ENCODE peak calls at places on chromosomes 1 and 21, in six cellular contexts. D is tibial artery; Y is suprapubic skin; W is neural progenitor cell; J is esophagus squamous epithelium; O is CD8-positive, alpha-beta T cell. F is an unnamed sample. For H3K9me3, the result is how much of the 10 kb centered on the place peaks cover.

GRCh38 chr1:174682419-174683008 is 234.8 kb downstream of the GPR52 start:
- DNase-seq in D (no peak), Y (no peak), W (no peak), J (no peak), O (no peak), F (no peak)

GRCh38 chr1:19799877-19800804 is at the start of gene TMCO4:
- DNase-seq in D (peak), Y (peak), W (peak), J (peak), O (peak), F (peak)

GRCh38 chr1:82597620-82598019 is 796.9 kb downstream of the ADGRL2 start:
- DNase-seq in D (no peak), Y (no peak), W (no peak), J (no peak), O (no peak), F (no peak)

GRCh38 chr1:21027805-21028204 is 148.9 kb downstream of the EIF4G3 start:
- DNase-seq in D (no peak), Y (no peak), W (no peak), J (no peak), O (no peak), F (no peak)

GRCh38 chr1:229244091-229244490 is 26.8 kb upstream of the RAB4A start:
- DNase-seq in D (no peak), Y (no peak), W (no peak), J (no peak), O (no peak), F (no peak)

GRCh38 chr1:61142726-61143500 is 60.6 kb downstream of the NFIA start:
- DNase-seq in D (no peak), Y (no peak), W (no peak), J (no peak), O (no peak), F (no peak)

GRCh38 chr1:82125866-82126265 is 325.1 kb downstream of the ADGRL2 start:
- DNase-seq in D (no peak), Y (no peak), W (no peak), J (no peak), O (no peak), F (no peak)

GRCh38 chr1:223748405-223748772 is 36.0 kb downstream of the CAPN2 start:
- DNase-seq in D (no peak), Y (no peak), W (no peak), J (no peak), O (no peak), F (peak)

GRCh38 chr1:25695066-25695990 is 78.7 kb downstream of the MAN1C1 start:
- DNase-seq in D (peak), Y (peak), W (peak), J (no peak), O (no peak), F (peak)

GRCh38 chr1:26358411-26359384 is 4.8 kb upstream of the CRYBG2 start:
- DNase-seq in D (no peak), Y (no peak), W (no peak), J (no peak), O (peak), F (no peak)

GRCh38 chr21:39696620-39697019 is 48.4 kb upstream of the IGSF5 start:
- DNase-seq in D (no peak), Y (no peak), W (peak), J (no peak), O (no peak), F (no peak)

GRCh38 chr1:34781071-34781843 is at the start of gene GJB3:
- DNase-seq in D (peak), Y (peak), W (peak), J (no peak), O (no peak), F (no peak)

GRCh38 chr1:24793762-24794161 is 48.5 kb downstream of the CLIC4 start:
- DNase-seq in D (no peak), Y (no peak), W (no peak), J (no peak), O (no peak), F (no peak)

GRCh38 chr1:230236301-230236700 is 169.3 kb downstream of the GALNT2 start:
- DNase-seq in D (no peak), Y (no peak), W (no peak), J (no peak), O (no peak), F (no peak)

GRCh38 chr1:201327687-201328240 is 44.5 kb downstream of the PKP1 start:
- DNase-seq in D (no peak), Y (peak), W (no peak), J (no peak), O (no peak), F (no peak)

GRCh38 chr1:32883338-32883737 is 3.0 kb upstream of the HPCA start:
- DNase-seq in D (no peak), Y (no peak), W (no peak), J (no peak), O (no peak), F (no peak)

GRCh38 chr21:20443558-20444155 is 554.6 kb upstream of the NCAM2 start:
- DNase-seq in D (no peak), Y (no peak), W (peak), J (no peak), O (no peak), F (no peak)

GRCh38 chr1:222455188-222455879 is 92.6 kb downstream of the HHIPL2 start:
- DNase-seq in D (peak), Y (peak), W (peak), J (peak), O (peak), F (peak)

GRCh38 chr1:9877962-9878361 is 32.1 kb downstream of the CTNNBIP1 start:
- DNase-seq in D (no peak), Y (no peak), W (no peak), J (no peak), O (no peak), F (no peak)

GRCh38 chr1:75276385-75276784 is 142.2 kb downstream of the LHX8 start:
- DNase-seq in D (no peak), Y (no peak), W (no peak), J (no peak), O (no peak), F (no peak)

GRCh38 chr1:187655163-187655562 is 826.4 kb downstream of the PLA2G4A start:
- DNase-seq in D (no peak), Y (no peak), W (no peak), J (no peak), O (no peak), F (no peak)

GRCh38 chr1:86779308-86780191 is 75.2 kb downstream of the SH3GLB1 start:
- DNase-seq in D (no peak), Y (no peak), W (no peak), J (no peak), O (no peak), F (no peak)

GRCh38 chr1:24803220-24803619 is 58.0 kb downstream of the CLIC4 start:
- DNase-seq in D (no peak), Y (no peak), W (no peak), J (no peak), O (no peak), F (no peak)

GRCh38 chr1:236035681-236036101 is 29.2 kb downstream of the NID1 start:
- DNase-seq in D (no peak), Y (no peak), W (no peak), J (no peak), O (no peak), F (no peak)

DNA sequence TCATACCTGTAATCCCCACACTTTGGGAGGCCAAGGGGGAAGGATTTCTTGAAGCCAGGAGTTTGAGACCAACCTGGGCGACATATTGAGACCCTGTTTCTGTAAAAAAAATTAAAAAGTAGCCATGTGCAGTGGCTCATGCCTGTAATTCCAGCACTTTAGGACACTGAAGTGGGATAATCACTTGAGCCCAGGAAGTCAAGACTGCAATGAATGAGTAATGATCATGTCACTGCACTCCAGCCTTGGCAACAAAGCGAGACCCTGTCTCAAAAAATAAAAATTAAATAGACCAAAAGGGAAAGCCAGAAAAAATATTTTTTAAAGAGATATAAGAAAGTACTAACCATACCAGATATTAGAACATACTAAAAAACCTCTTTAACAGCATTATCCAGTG is 44.7 kb upstream of the LYPLAL1 start:
- DNase-seq in D (no peak), Y (no peak), W (no peak), J (no peak), O (no peak), F (no peak)
- TF ChIP-seq CTCF in D (no peak), Y (no peak), W (no peak), J (no peak), O (no peak), F (no peak)

GRCh38 chr1:183237046-183237445 is 51.0 kb downstream of the LAMC2 start:
- DNase-seq in D (no peak), Y (no peak), W (no peak), J (no peak), O (no peak), F (no peak)

GRCh38 chr1:183236158-183236725 is 50.2 kb downstream of the LAMC2 start:
- DNase-seq in D (no peak), Y (no peak), W (peak), J (no peak), O (no peak), F (no peak)

GRCh38 chr1:183234660-183235476 is 48.8 kb downstream of the LAMC2 start:
- DNase-seq in D (peak), Y (peak), W (peak), J (no peak), O (no peak), F (peak)

GRCh38 chr1:183233113-183233512 is 47.0 kb downstream of the LAMC2 start:
- DNase-seq in D (no peak), Y (no peak), W (no peak), J (no peak), O (no peak), F (no peak)

GRCh38 chr1:183235503-183235902 is 49.4 kb downstream of the LAMC2 start:
- DNase-seq in D (no peak), Y (no peak), W (no peak), J (no peak), O (no peak), F (no peak)
- H3K4me3 ChIP-seq in D (peak), Y (peak), W (no peak), J (peak), O (no peak), F (peak)

GRCh38 chr1:228158151-228158571 is 7.4 kb upstream of the IBA57 start:
- DNase-seq in D (no peak), Y (no peak), W (no peak), J (no peak), O (no peak), F (peak)

GRCh38 chr1:228158690-228159665 is 6.6 kb upstream of the IBA57 start:
- DNase-seq in D (no peak), Y (no peak), W (no peak), J (no peak), O (no peak), F (peak)

GRCh38 chr1:228156941-228157351 is 7.2 kb downstream of the GJC2 start:
- DNase-seq in D (peak), Y (peak), W (no peak), J (no peak), O (no peak), F (no peak)

GRCh38 chr1:228156518-228156875 is 6.8 kb downstream of the GJC2 start:
- DNase-seq in D (peak), Y (peak), W (no peak), J (no peak), O (no peak), F (peak)

DNA sequence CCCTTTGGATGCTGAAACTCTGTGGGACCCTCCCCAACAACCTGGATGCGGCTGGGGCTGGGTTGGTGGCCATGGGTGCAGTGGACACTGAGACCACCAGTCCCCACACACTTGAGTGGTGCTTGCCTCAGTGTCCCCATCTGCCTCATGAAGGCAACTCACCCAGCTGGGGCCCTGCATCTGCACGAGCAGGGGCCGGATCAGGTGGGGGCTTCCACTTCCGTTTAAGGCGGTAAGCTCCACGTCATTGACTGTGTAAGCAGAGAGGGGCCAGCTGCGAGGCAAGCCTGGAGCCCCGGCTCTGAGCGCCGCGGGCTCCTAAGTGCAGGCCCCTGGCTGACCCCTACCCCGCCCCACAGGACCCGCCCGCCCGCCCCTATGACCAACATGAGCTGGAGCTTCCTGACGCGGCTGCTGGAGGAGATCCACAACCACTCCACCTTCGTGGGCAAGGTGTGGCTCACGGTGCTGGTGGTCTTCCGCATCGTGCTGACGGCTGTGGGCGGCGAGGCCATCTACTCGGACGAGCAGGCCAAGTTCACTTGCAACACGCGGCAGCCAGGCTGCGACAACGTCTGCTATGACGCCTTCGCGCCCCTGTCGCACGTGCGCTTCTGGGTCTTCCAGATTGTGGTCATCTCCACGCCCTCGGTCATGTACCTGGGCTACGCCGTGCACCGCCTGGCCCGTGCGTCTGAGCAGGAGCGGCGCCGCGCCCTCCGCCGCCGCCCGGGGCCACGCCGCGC is 7.8 kb downstream of the GJC2 start:
- DNase-seq in D (peak), Y (no peak), W (no peak), J (no peak), O (peak), F (no peak)
- H3K9me3 ChIP-seq in D (under half), Y (under half), W (under half), J (under half), O (under half), F (under half)

GRCh38 chr1:246690100-246690499 is 34.1 kb upstream of the SCCPDH start:
- DNase-seq in D (no peak), Y (no peak), W (no peak), J (no peak), O (no peak), F (no peak)

GRCh38 chr1:246682231-246682895 is 41.8 kb upstream of the SCCPDH start:
- DNase-seq in D (no peak), Y (no peak), W (no peak), J (no peak), O (no peak), F (no peak)

GRCh38 chr1:246689409-246689997 is 34.7 kb upstream of the SCCPDH start:
- DNase-seq in D (no peak), Y (peak), W (peak), J (no peak), O (peak), F (peak)

GRCh38 chr1:246683521-246683920 is 40.7 kb upstream of the SCCPDH start:
- DNase-seq in D (no peak), Y (no peak), W (no peak), J (no peak), O (no peak), F (no peak)

DNA sequence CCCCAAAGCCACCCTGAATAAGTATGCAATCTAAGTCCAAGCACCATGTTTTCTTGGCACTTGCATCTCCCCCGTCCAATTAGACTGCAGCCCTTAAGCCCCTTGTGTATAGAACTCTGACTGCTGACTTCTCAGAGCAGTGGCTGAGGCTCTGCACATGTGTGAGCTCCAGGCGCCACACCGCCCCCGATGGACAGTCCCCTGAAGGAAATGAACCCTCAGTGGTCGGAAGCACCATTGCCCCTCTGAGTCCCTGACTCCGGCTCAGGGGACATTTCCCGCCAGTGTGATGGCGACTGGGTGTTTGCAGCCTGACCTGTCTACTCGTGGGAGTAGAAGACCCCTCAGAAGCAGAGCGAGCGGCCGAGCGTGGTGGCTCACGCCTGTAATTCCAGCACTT is 37.2 kb upstream of the SCCPDH start:
- DNase-seq in D (no peak), Y (no peak), W (peak), J (no peak), O (no peak), F (no peak)
- TF ChIP-seq CTCF in D (no peak), Y (no peak), W (peak), J (no peak), O (no peak), F (no peak)

GRCh38 chr1:13600762-13601483 is 17.3 kb downstream of the PDPN start:
- DNase-seq in D (no peak), Y (no peak), W (no peak), J (no peak), O (no peak), F (no peak)
- H3K4me3 ChIP-seq in D (no peak), Y (no peak), W (no peak), J (no peak), O (no peak), F (no peak)

DNA sequence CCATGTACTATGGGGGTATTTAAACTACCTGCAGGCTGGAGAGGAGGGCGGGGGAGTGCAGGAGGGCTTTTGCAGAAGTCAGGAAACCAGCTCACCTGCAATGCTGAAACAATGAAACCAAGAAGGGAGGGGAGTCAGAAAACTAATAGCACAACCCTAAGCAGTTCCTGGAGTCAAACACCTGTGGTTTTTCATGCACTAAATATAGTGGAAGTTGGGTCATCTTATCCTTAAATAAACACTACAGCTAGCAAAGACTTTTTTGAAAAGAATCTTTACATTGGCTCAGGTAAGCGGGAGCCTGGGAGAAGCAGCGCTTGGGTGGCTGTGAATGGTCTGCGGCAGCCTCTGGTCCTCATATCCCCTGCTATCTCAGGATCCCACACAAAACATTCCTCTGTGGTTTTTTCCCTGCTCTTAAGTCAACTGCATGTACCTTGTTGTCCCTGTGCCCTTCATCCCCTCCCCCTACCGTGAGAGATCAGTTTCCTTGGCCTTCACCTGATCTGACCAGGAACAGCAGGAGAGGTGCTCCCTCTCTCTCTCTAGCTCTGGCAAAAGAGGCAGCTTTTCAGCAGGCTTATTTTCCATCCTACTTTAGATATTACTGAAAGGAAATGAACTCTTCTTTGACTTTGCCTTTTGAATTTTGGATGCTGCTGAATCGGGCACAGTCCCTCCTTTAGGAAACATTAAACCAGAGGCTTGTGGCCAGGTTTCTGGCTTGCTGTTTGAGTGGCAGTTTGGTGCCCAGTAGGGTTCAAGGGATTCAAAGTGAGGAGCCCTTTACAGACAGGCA is 26.6 kb downstream of the TENT5C start:
- DNase-seq in D (no peak), Y (no peak), W (no peak), J (no peak), O (no peak), F (no peak)
- H3K9me3 ChIP-seq in D (under half), Y (under half), W (under half), J (under half), O (under half), F (under half)

F was measured in psoas muscle.